ENCODE peak calls at places on chromosomes 12 and 14, in five cellular contexts. S is CD8-positive, alpha-beta memory T cell; A is effector memory CD4-positive, alpha-beta T cell; U is HL-60; V is SK-N-SH. G is an unnamed sample.

GRCh38 chr14:29069228-29069627 is 302.6 kb downstream of the FOXG1 start:
- DNase-seq in A (no peak), S (no peak), V (no peak), U (no peak), G (no peak)

GRCh38 chr12:53223391-53224267 is 8.4 kb downstream of the RARG start:
- DNase-seq in U (peak; percentile 37), V (peak; percentile 61), A (no peak), S (no peak), G (no peak)

GRCh38 chr12:60231976-60232907 is 636.4 kb downstream of the SLC16A7 start:
- DNase-seq in A (no peak), S (no peak), V (no peak), U (no peak), G (no peak)

GRCh38 chr14:82112210-82112839 is 578.7 kb upstream of the SEL1L start:
- DNase-seq in S (no peak), V (no peak), A (no peak), U (no peak), G (no peak)

GRCh38 chr12:12779529-12779928 is 5.9 kb upstream of the APOLD1 start:
- DNase-seq in A (no peak), U (no peak), V (no peak), S (no peak), G (no peak)

GRCh38 chr12:91406920-91407341 is 224.3 kb upstream of the DCN start:
- DNase-seq in V (no peak), S (no peak), U (no peak), A (no peak), G (peak; percentile 17)

GRCh38 chr14:74405663-74406062 is 20.3 kb downstream of the SYNDIG1L start:
- DNase-seq in S (no peak), U (no peak), A (no peak), V (no peak), G (no peak)

GRCh38 chr12:95141305-95141704 is 67.9 kb upstream of the NR2C1 start:
- DNase-seq in U (no peak), A (no peak), V (peak; percentile 17), S (no peak), G (no peak)

GRCh38 chr12:80778005-80778541 is 61.4 kb downstream of the MYF5 start:
- DNase-seq in A (no peak), V (peak; percentile 10), S (no peak), U (peak; percentile 73), G (no peak)

GRCh38 chr12:51863921-51864700 is 15.6 kb upstream of the FIGNL2 start:
- DNase-seq in V (peak; percentile 77), U (no peak), A (no peak), S (peak; percentile 42), G (no peak)

GRCh38 chr14:63673882-63674497 is 32.3 kb upstream of the WDR89 start:
- DNase-seq in V (no peak), U (no peak), A (no peak), S (no peak), G (no peak)

GRCh38 chr12:7951671-7952070 is 15.7 kb upstream of the SLC2A3 start:
- DNase-seq in V (no peak), S (no peak), U (no peak), A (no peak), G (no peak)

GRCh38 chr12:120496353-120497340 is 734 bp downstream of the DYNLL1 start:
- DNase-seq in A (peak; percentile 29), U (peak; percentile 61), V (peak; percentile 81), S (peak; percentile 78), G (peak; percentile 79)

DNA sequence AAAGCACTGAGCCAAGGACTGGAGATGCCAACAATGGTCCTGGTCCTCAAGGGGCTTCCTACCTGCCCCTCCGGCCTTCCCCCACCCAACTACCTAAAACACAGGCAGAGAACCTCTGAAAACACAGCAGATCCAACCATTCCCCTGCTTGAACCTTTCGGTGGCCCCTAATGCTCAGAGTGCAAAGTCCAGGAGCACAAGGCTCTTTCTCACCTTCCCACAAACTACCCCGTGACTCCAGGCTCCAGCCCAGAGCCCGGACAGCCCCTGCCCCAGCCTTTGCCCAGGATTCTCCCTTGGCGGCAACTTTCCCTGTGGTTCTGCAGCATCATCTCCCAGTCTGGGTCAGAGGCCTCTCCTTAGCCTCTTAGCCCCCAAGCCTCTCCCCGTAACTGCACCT is 1.6 kb upstream of the CD9 start:
- DNase-seq in A (no peak), V (no peak), S (no peak), U (no peak), G (no peak)
- H3K27ac ChIP-seq in A (no peak overlapping the region), V (no peak overlapping the region), S (no peak overlapping the region), U (no peak overlapping the region), G (no peak overlapping the region)

DNA sequence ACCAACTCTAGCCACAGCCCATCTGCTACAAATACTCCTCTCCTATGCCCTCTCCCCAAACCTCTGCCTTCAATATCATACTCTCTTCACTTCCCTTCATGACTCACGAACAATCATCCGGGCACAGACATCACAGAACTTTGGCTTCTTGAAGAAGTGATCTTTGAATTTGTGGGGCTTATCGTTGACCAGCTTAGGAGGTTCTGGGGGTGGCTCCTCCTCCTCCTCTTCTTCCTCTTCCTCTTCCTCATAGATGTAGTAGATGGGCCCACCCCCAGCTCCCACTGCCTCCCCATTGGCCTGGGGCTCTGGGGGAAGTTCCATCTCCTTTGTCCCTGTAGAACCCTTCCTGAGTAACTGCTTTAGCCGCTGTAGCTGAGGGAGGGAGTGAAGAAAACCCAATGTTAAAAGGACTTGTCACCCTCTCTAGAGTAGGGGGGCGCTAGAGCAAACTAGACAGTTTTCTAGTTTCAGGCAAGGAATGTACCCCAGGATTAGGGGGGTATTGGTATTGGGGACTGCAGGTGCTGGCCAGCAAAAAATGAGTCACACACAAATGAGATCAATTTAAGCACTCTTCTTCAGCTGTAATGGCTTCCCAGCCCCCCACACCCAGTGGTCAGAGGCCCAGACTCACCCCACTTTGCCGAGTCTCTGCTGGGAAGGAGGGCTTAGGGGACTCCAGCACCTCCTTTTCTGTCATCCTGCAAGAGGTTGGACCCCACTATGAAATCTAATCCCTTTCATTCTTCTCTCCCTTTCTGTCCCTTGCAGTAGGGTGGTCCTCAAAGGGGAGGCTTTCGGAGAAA is 1.8 kb downstream of the STAC3 start:
- DNase-seq in S (no peak), U (peak; percentile 92), V (no peak), A (no peak), G (no peak)
- H3K4me3 ChIP-seq in S (no peak overlapping the region), U (peak overlapping the region; percentile 22), V (no peak overlapping the region), A (no peak overlapping the region), G (no peak overlapping the region)

DNA sequence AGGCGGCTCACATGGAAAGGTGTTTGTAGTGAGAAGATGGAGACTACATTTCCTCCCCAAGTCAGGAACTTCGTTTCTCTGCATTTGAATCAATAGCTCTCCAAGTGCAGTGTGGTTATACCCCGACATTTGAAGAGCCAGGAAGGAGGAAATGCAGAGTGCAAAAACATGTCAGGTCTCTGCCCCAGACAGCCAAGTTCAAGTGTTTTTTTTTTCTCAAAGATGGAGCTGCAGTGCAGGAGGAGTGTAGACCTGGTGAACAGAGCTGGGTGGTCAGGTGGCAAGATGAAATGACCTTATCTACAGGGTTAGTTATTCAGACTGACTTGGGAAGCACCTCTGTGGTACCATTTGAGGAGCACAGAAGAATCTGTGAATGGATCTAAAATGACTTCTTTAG is 21.3 kb downstream of the MLXIP start:
- DNase-seq in V (no peak), U (no peak), A (no peak), S (no peak), G (no peak)
- H3K27ac ChIP-seq in V (no peak overlapping the region), U (no peak overlapping the region), A (peak overlapping the region; percentile 1), S (peak overlapping the region; percentile 48), G (peak overlapping the region; percentile 80)

GRCh38 chr14:22978487-22978837 is 3.9 kb downstream of the AJUBA start:
- DNase-seq in S (no peak), U (no peak), V (no peak), A (no peak), G (no peak)

GRCh38 chr14:22978873-22979671 is 3.3 kb downstream of the AJUBA start:
- DNase-seq in U (no peak), S (no peak), V (no peak), A (no peak), G (no peak)

GRCh38 chr14:22981090-22982012 is 1.0 kb downstream of the AJUBA start:
- DNase-seq in V (peak; percentile 70), A (no peak), S (no peak), U (no peak), G (peak; percentile 51)

GRCh38 chr14:22980672-22981089 is 1.7 kb downstream of the AJUBA start:
- DNase-seq in S (peak; percentile 55), A (no peak), V (peak; percentile 43), U (no peak), G (peak; percentile 57)

GRCh38 chr14:22979748-22980392 is 2.5 kb downstream of the AJUBA start:
- DNase-seq in U (no peak), S (no peak), V (no peak), A (no peak), G (no peak)
- H3K4me3 ChIP-seq in U (no peak overlapping the region), S (no peak overlapping the region), V (peak overlapping the region; percentile 88), A (no peak overlapping the region), G (peak overlapping the region; percentile 59)

GRCh38 chr14:23143911-23144310 is 24.9 kb upstream of the CEBPE start:
- DNase-seq in U (no peak), V (no peak), A (no peak), S (no peak), G (no peak)
- H3K27ac ChIP-seq in U (no peak overlapping the region), V (no peak overlapping the region), A (no peak overlapping the region), S (no peak overlapping the region), G (no peak overlapping the region)

DNA sequence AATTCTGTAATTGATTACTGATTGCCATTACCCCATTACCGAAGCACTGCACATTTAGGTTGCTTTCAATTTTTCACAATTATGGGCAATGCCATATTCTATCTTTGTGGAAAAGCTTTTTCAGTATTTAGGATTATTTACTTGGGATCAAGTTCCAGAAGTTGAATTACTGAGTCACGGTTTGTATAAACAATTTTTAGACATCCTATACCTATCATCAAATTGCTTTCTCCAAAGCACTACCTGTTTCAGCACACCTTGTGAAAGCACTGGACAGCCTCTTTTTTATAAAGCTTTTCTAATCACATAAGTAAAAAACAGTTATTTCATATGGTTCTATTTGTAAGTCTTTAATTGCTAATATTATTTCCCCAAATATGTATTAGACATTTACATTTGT is 221.5 kb upstream of the CAND1 start:
- DNase-seq in U (no peak), V (no peak), A (no peak), S (no peak), G (no peak)
- H3K4me3 ChIP-seq in U (no peak overlapping the region), V (no peak overlapping the region), A (no peak overlapping the region), S (no peak overlapping the region), G (no peak overlapping the region)

GRCh38 chr12:97943359-97943758 is 480.8 kb downstream of the RMST start:
- DNase-seq in V (no peak), U (no peak), A (no peak), S (no peak), G (no peak)
- H3K27ac ChIP-seq in V (no peak overlapping the region), U (no peak overlapping the region), A (no peak overlapping the region), S (no peak overlapping the region), G (no peak overlapping the region)

DNA sequence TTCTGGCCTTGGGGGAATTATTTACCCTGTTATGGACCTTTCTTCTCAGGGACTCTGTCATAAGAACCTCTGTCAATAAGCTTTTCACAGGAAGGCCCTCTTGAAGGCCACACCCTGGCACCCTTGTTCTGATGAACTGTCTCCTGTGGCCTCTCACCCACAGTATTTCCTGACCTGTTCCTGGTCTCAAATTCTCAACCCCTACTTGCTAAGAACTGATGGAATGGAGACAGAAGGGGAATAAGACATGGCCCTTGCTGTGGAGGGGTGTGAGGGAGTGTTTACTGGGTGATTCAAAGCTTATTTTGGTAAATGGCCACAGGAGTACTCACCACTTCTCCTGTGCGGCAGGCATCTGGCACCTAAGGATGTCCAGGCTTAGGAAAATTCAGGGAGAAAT is 1082.9 kb downstream of the BCL11B start:
- DNase-seq in A (no peak), V (no peak), U (no peak), S (no peak), G (no peak)
- H3K4me3 ChIP-seq in A (peak overlapping the region; percentile 37), V (no peak overlapping the region), U (no peak overlapping the region), S (peak overlapping the region; percentile 52), G (no peak overlapping the region)

GRCh38 chr12:19886805-19887105 is 447.5 kb downstream of the AEBP2 start:
- DNase-seq in S (no peak), A (no peak), V (no peak), U (no peak), G (no peak)
- H3K27ac ChIP-seq in S (no peak overlapping the region), A (no peak overlapping the region), V (no peak overlapping the region), U (no peak overlapping the region), G (no peak overlapping the region)